ENCODE peak calls at places on chromosome 11, in seven cellular contexts. F is fibroblast of lung, M is SK-N-SH, P is cardiac muscle cell, T is PC-3, Y is fibroblast of the aortic adventitia, R is stomach. I is an unnamed sample.

GRCh38 chr11:2100361-2101170 is 38.6 kb downstream of the IGF2 start:
- DNase-seq in F (no peak), R (peak), Y (no peak), P (no peak), T (no peak), M (peak), I (peak)

GRCh38 chr11:17629113-17629512 is 82.1 kb downstream of the OTOG start:
- DNase-seq in M (no peak), T (no peak), R (peak), Y (no peak), F (no peak), P (no peak), I (no peak)

GRCh38 chr11:64918056-64918455 is 1.0 kb upstream of the ATG2A start:
- DNase-seq in T (peak), Y (peak), P (peak), R (no peak), F (peak), M (no peak), I (peak)

GRCh38 chr11:66686100-66686785 is 8.6 kb upstream of the RBM4B start:
- DNase-seq in R (no peak), T (no peak), Y (no peak), F (no peak), M (no peak), P (no peak), I (no peak)

GRCh38 chr11:1394936-1395772 is 5.4 kb downstream of the BRSK2 start:
- DNase-seq in T (no peak), Y (no peak), P (no peak), F (no peak), R (no peak), M (no peak), I (no peak)

GRCh38 chr11:36130401-36130800 is 158.8 kb downstream of the COMMD9 start:
- DNase-seq in F (peak), P (no peak), M (no peak), Y (peak), R (no peak), T (peak), I (no peak)

GRCh38 chr11:64500176-64501013 is 90.6 kb upstream of the SLC22A12 start:
- DNase-seq in R (no peak), T (no peak), Y (no peak), P (no peak), F (no peak), M (no peak), I (no peak)

GRCh38 chr11:18802381-18803257 is 11.0 kb upstream of the PTPN5 start:
- DNase-seq in F (peak), T (peak), R (peak), Y (peak), M (peak), P (peak), I (peak)

GRCh38 chr11:36238881-36239280 is 50.3 kb downstream of the COMMD9 start:
- DNase-seq in R (no peak), T (no peak), Y (no peak), F (peak), P (no peak), M (no peak), I (no peak)

GRCh38 chr11:57248780-57249383 is 11.8 kb upstream of the APLNR start:
- DNase-seq in R (peak), M (peak), Y (peak), F (peak), P (peak), T (peak), I (peak)

GRCh38 chr11:77669848-77670511 is 32.4 kb upstream of the CLNS1A start:
- DNase-seq in T (peak), R (no peak), P (no peak), Y (peak), F (no peak), M (no peak), I (peak)

GRCh38 chr11:96465537-96465936 is 75.7 kb downstream of the JRKL start:
- DNase-seq in P (peak), Y (no peak), R (no peak), F (no peak), M (no peak), T (peak), I (no peak)

GRCh38 chr11:36365937-36366336 is 69.8 kb downstream of the PRR5L start:
- DNase-seq in M (no peak), F (no peak), T (no peak), P (no peak), R (no peak), Y (peak), I (peak)

GRCh38 chr11:10118830-10119229 is 175.2 kb downstream of the SBF2 start:
- DNase-seq in R (no peak), T (no peak), M (no peak), Y (peak), F (no peak), P (no peak), I (peak)

GRCh38 chr11:14078941-14079522 is 116.5 kb downstream of the SPON1 start:
- DNase-seq in F (no peak), Y (peak), R (no peak), T (no peak), P (no peak), M (no peak), I (no peak)

GRCh38 chr11:96538104-96538503 is 148.3 kb downstream of the JRKL start:
- DNase-seq in P (no peak), F (no peak), Y (no peak), T (no peak), M (no peak), R (no peak), I (no peak)

GRCh38 chr11:108199446-108200321 is 22.8 kb downstream of the NPAT start:
- DNase-seq in Y (peak), M (no peak), T (peak), F (peak), R (no peak), P (no peak), I (peak)

GRCh38 chr11:36278531-36279245 is 10.5 kb downstream of the COMMD9 start:
- DNase-seq in M (no peak), T (no peak), Y (no peak), F (peak), P (peak), R (no peak), I (no peak)

GRCh38 chr11:47524200-47524874 is 28.6 kb downstream of the CELF1 start:
- DNase-seq in P (peak), R (peak), F (no peak), T (no peak), M (peak), Y (no peak), I (no peak)

GRCh38 chr11:126058090-126058489 is 4.6 kb downstream of the CDON start:
- DNase-seq in P (no peak), F (no peak), T (no peak), M (no peak), Y (no peak), R (no peak), I (no peak)

GRCh38 chr11:10314199-10315072 is 9.6 kb downstream of the ADM start:
- DNase-seq in T (peak), M (no peak), F (peak), P (peak), Y (peak), R (no peak), I (peak)

GRCh38 chr11:86755196-86755595 is 45.1 kb upstream of the PRSS23 start:
- DNase-seq in R (no peak), Y (no peak), F (no peak), P (no peak), T (no peak), M (no peak), I (no peak)

GRCh38 chr11:26348776-26349175 is 16.8 kb downstream of the ANO3 start:
- DNase-seq in T (no peak), M (no peak), Y (no peak), R (no peak), F (peak), P (no peak), I (peak)

GRCh38 chr11:117826360-117826635 is 1.8 kb upstream of the FXYD2 start:
- DNase-seq in Y (no peak), P (no peak), M (no peak), R (peak), T (no peak), F (peak), I (no peak)

GRCh38 chr11:7575841-7576451 is 62.1 kb downstream of the PPFIBP2 start:
- DNase-seq in R (peak), M (peak), T (peak), P (no peak), F (no peak), Y (no peak), I (no peak)

GRCh38 chr11:100918551-100919500 is 210.8 kb downstream of the PGR start:
- DNase-seq in P (no peak), T (peak), R (peak), M (no peak), F (peak), Y (no peak), I (peak)

GRCh38 chr11:44622721-44623258 is 57.3 kb downstream of the CD82 start:
- DNase-seq in P (no peak), T (no peak), F (no peak), M (no peak), Y (no peak), R (peak), I (no peak)

GRCh38 chr11:15940462-15941205 is 415.7 kb downstream of the SOX6 start:
- DNase-seq in P (no peak), Y (no peak), T (no peak), F (no peak), M (no peak), R (no peak), I (no peak)

GRCh38 chr11:12216100-12216499 is 105.7 kb downstream of the MICAL2 start:
- DNase-seq in P (no peak), R (peak), T (no peak), F (no peak), M (no peak), Y (no peak), I (no peak)

GRCh38 chr11:95790933-95791247 is 592 bp downstream of the CEP57 start:
- DNase-seq in P (peak), T (peak), M (peak), F (peak), Y (peak), R (peak), I (peak)

GRCh38 chr11:64566915-64567882 is 23.8 kb upstream of the SLC22A12 start:
- DNase-seq in R (no peak), F (no peak), P (no peak), Y (no peak), M (peak), T (no peak), I (no peak)

GRCh38 chr11:67365756-67366384 is 7.5 kb downstream of the CLCF1 start:
- DNase-seq in T (no peak), P (no peak), Y (no peak), M (no peak), F (no peak), R (no peak), I (no peak)

GRCh38 chr11:8038811-8039529 is 42.0 kb upstream of the TUB start:
- DNase-seq in M (no peak), P (no peak), R (peak), T (no peak), F (no peak), Y (no peak), I (no peak)

GRCh38 chr11:2988361-2988762 is 3.8 kb downstream of the NAP1L4 start:
- DNase-seq in F (no peak), R (no peak), Y (no peak), M (no peak), P (no peak), T (peak), I (no peak)

GRCh38 chr11:121588747-121589146 is 136.0 kb upstream of the SORL1-AS1 start:
- DNase-seq in F (no peak), Y (no peak), R (no peak), P (no peak), M (no peak), T (no peak), I (no peak)

GRCh38 chr11:107791343-107792048 is 67.1 kb downstream of the SLC35F2 start:
- DNase-seq in M (no peak), F (peak), P (no peak), Y (no peak), T (no peak), R (no peak), I (no peak)

GRCh38 chr11:43574949-43575915 is 105.3 kb upstream of the HSD17B12 start:
- DNase-seq in T (no peak), Y (peak), P (peak), M (peak), R (no peak), F (peak), I (peak)

GRCh38 chr11:94511932-94512781 is at the start of gene C11orf97:
- DNase-seq in P (peak), T (peak), F (peak), Y (no peak), R (peak), M (peak), I (peak)

GRCh38 chr11:94515398-94515797 is 3.1 kb downstream of the C11orf97 start:
- DNase-seq in Y (no peak), T (no peak), M (no peak), F (no peak), P (no peak), R (no peak), I (no peak)

GRCh38 chr11:94518300-94518699 is 6.0 kb downstream of the C11orf97 start:
- DNase-seq in F (no peak), M (no peak), P (no peak), R (no peak), T (no peak), Y (no peak), I (no peak)

GRCh38 chr11:94516725-94517124 is 4.5 kb downstream of the C11orf97 start:
- DNase-seq in R (no peak), F (no peak), M (no peak), T (no peak), P (no peak), Y (no peak), I (no peak)

DNA sequence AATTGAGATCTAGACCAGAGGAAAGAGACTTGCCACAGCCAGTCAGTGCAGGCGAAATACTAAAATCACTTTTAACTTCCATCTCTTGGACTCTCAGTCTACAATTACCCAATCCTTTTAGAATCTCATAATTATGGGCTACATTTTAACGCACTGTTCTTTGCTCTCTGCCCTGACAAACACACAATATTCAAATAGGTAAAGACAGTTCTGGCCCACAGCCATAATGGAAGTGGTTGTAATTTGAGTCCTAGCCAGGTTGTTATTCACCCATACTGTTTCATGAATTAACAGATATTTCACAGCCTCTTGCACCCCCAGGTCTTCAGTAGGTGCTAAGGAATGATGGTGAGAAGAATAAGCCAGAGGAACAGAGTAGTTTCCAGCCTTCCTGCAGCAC is 830 bp downstream of the C11orf97 start:
- DNase-seq in F (no peak), P (no peak), Y (no peak), T (peak), R (no peak), M (no peak), I (no peak)
- H3K4me3 ChIP-seq in F (no peak), P (no peak), Y (no peak), T (peak), R (peak), M (no peak), I (no peak)

GRCh38 chr11:46391186-46391577 is 394 bp downstream of the CHRM4 start:
- DNase-seq in T (no peak), R (no peak), M (peak), P (no peak), Y (no peak), F (no peak), I (no peak)

GRCh38 chr11:46393231-46393616 is 1.6 kb upstream of the CHRM4 start:
- DNase-seq in F (no peak), T (no peak), M (no peak), Y (no peak), R (no peak), P (no peak), I (no peak)

GRCh38 chr11:46392421-46393230 is 1.1 kb upstream of the CHRM4 start:
- DNase-seq in P (peak), T (peak), F (peak), R (peak), M (peak), Y (peak), I (peak)

GRCh38 chr11:46390331-46391171 is 1.0 kb downstream of the CHRM4 start:
- DNase-seq in F (no peak), R (no peak), T (no peak), P (no peak), Y (no peak), M (peak), I (no peak)

GRCh38 chr11:46391578-46392420 is at the start of gene CHRM4:
- DNase-seq in T (no peak), Y (no peak), R (no peak), M (peak), P (peak), F (peak), I (peak)
- TF ChIP-seq CTCF in T (peak), Y (peak), R (no peak), M (peak), P (peak), F (no peak), I (peak)

GRCh38 chr11:110432713-110433392 is 3.1 kb downstream of the FDX1 start:
- DNase-seq in Y (peak), P (no peak), T (peak), R (no peak), F (peak), M (peak), I (peak)
- H3K4me3 ChIP-seq in Y (no peak), P (no peak), T (no peak), R (no peak), F (no peak), M (no peak), I (no peak)

GRCh38 chr11:80320765-80321164 is 879.9 kb upstream of the TENM4 start:
- DNase-seq in M (peak), Y (no peak), P (no peak), R (no peak), T (peak), F (peak), I (no peak)
- TF ChIP-seq CTCF in M (peak), Y (no peak), P (no peak), R (no peak), T (peak), F (no peak), I (no peak)